ENCODE peak calls at places on chromosomes 7 and 10, in ten cellular contexts. One of them, this sample, is unnamed.
A peak's percentile ranks its signal among the peaks of the same experiment; 100 is the strongest.

GRCh38 chr10:116974442-116975005 is 30.5 kb downstream of the SHTN1 start:
- DNase-seq in activated CD8-positive, alpha-beta memory T cell treated with anti-CD3 and anti-CD28 coated beads, Interleukin-2, amount 50 U/mL, for 48 hours: no peak
- DNase-seq in COR-L47: peak; percentile 2
- DNase-seq in SK-MEL-5: peak; percentile 92
- DNase-seq in pancreas: no peak
- DNase-seq in amygdala: no peak
- DNase-seq in islet precursor cell: no peak
- DNase-seq in effector memory CD8-positive, alpha-beta T cell: no peak
- DNase-seq in memory B cell: no peak
- DNase-seq in NCI-H1105 treated with DMSO at 0.1 percent for 48 hours: peak; percentile 38
- DNase-seq in this sample: peak; percentile 90

GRCh38 chr10:76251773-76252617 is 820.6 kb downstream of the LRMDA start:
- DNase-seq in activated CD8-positive, alpha-beta memory T cell treated with anti-CD3 and anti-CD28 coated beads, Interleukin-2, amount 50 U/mL, for 48 hours: no peak
- DNase-seq in COR-L47: no peak
- DNase-seq in SK-MEL-5: no peak
- DNase-seq in pancreas: peak; percentile 58
- DNase-seq in amygdala: no peak
- DNase-seq in islet precursor cell: no peak
- DNase-seq in effector memory CD8-positive, alpha-beta T cell: no peak
- DNase-seq in memory B cell: no peak
- DNase-seq in NCI-H1105 treated with DMSO at 0.1 percent for 48 hours: no peak
- DNase-seq in this sample: peak; percentile 16

GRCh38 chr7:33191326-33191725 is 62.0 kb downstream of the BBS9 start:
- DNase-seq in activated CD8-positive, alpha-beta memory T cell treated with anti-CD3 and anti-CD28 coated beads, Interleukin-2, amount 50 U/mL, for 48 hours: no peak
- DNase-seq in COR-L47: peak; percentile 4
- DNase-seq in SK-MEL-5: no peak
- DNase-seq in pancreas: no peak
- DNase-seq in amygdala: no peak
- DNase-seq in islet precursor cell: no peak
- DNase-seq in effector memory CD8-positive, alpha-beta T cell: peak; percentile 2
- DNase-seq in memory B cell: no peak
- DNase-seq in NCI-H1105 treated with DMSO at 0.1 percent for 48 hours: no peak
- DNase-seq in this sample: no peak

GRCh38 chr10:80460399-80461207 is 6.5 kb downstream of the TSPAN14 start:
- DNase-seq in activated CD8-positive, alpha-beta memory T cell treated with anti-CD3 and anti-CD28 coated beads, Interleukin-2, amount 50 U/mL, for 48 hours: no peak
- DNase-seq in COR-L47: no peak
- DNase-seq in SK-MEL-5: peak; percentile 24
- DNase-seq in pancreas: peak; percentile 93
- DNase-seq in amygdala: no peak
- DNase-seq in islet precursor cell: peak; percentile 98
- DNase-seq in effector memory CD8-positive, alpha-beta T cell: no peak
- DNase-seq in memory B cell: no peak
- DNase-seq in NCI-H1105 treated with DMSO at 0.1 percent for 48 hours: peak; percentile 77
- DNase-seq in this sample: no peak

GRCh38 chr10:14173706-14174594 is 156.8 kb downstream of the FRMD4A start:
- DNase-seq in activated CD8-positive, alpha-beta memory T cell treated with anti-CD3 and anti-CD28 coated beads, Interleukin-2, amount 50 U/mL, for 48 hours: no peak
- DNase-seq in COR-L47: peak; percentile 49
- DNase-seq in SK-MEL-5: no peak
- DNase-seq in pancreas: no peak
- DNase-seq in amygdala: no peak
- DNase-seq in islet precursor cell: peak; percentile 66
- DNase-seq in effector memory CD8-positive, alpha-beta T cell: no peak
- DNase-seq in memory B cell: no peak
- DNase-seq in NCI-H1105 treated with DMSO at 0.1 percent for 48 hours: peak; percentile 60
- DNase-seq in this sample: no peak

GRCh38 chr7:130366561-130366960 is 13.7 kb upstream of the CPA1 start:
- DNase-seq in activated CD8-positive, alpha-beta memory T cell treated with anti-CD3 and anti-CD28 coated beads, Interleukin-2, amount 50 U/mL, for 48 hours: no peak
- DNase-seq in COR-L47: no peak
- DNase-seq in SK-MEL-5: no peak
- DNase-seq in pancreas: no peak
- DNase-seq in amygdala: no peak
- DNase-seq in islet precursor cell: no peak
- DNase-seq in effector memory CD8-positive, alpha-beta T cell: no peak
- DNase-seq in memory B cell: no peak
- DNase-seq in NCI-H1105 treated with DMSO at 0.1 percent for 48 hours: no peak
- DNase-seq in this sample: no peak

GRCh38 chr7:50303894-50304157 is 690 bp upstream of the IKZF1 start:
- DNase-seq in activated CD8-positive, alpha-beta memory T cell treated with anti-CD3 and anti-CD28 coated beads, Interleukin-2, amount 50 U/mL, for 48 hours: no peak
- DNase-seq in COR-L47: no peak
- DNase-seq in SK-MEL-5: no peak
- DNase-seq in pancreas: no peak
- DNase-seq in amygdala: no peak
- DNase-seq in islet precursor cell: no peak
- DNase-seq in effector memory CD8-positive, alpha-beta T cell: no peak
- DNase-seq in memory B cell: no peak
- DNase-seq in NCI-H1105 treated with DMSO at 0.1 percent for 48 hours: no peak
- DNase-seq in this sample: no peak

GRCh38 chr10:94074462-94074861 is 80.7 kb downstream of the PLCE1 start:
- DNase-seq in activated CD8-positive, alpha-beta memory T cell treated with anti-CD3 and anti-CD28 coated beads, Interleukin-2, amount 50 U/mL, for 48 hours: no peak
- DNase-seq in COR-L47: no peak
- DNase-seq in SK-MEL-5: no peak
- DNase-seq in pancreas: no peak
- DNase-seq in amygdala: no peak
- DNase-seq in islet precursor cell: no peak
- DNase-seq in effector memory CD8-positive, alpha-beta T cell: no peak
- DNase-seq in memory B cell: no peak
- DNase-seq in NCI-H1105 treated with DMSO at 0.1 percent for 48 hours: no peak
- DNase-seq in this sample: no peak

GRCh38 chr7:76074972-76075370 is 27.1 kb downstream of the MDH2 start:
- DNase-seq in activated CD8-positive, alpha-beta memory T cell treated with anti-CD3 and anti-CD28 coated beads, Interleukin-2, amount 50 U/mL, for 48 hours: no peak
- DNase-seq in COR-L47: no peak
- DNase-seq in SK-MEL-5: no peak
- DNase-seq in pancreas: no peak
- DNase-seq in amygdala: no peak
- DNase-seq in islet precursor cell: no peak
- DNase-seq in effector memory CD8-positive, alpha-beta T cell: no peak
- DNase-seq in memory B cell: no peak
- DNase-seq in NCI-H1105 treated with DMSO at 0.1 percent for 48 hours: no peak
- DNase-seq in this sample: no peak

GRCh38 chr7:28818996-28819395 is 139.1 kb downstream of the TRIL start:
- DNase-seq in activated CD8-positive, alpha-beta memory T cell treated with anti-CD3 and anti-CD28 coated beads, Interleukin-2, amount 50 U/mL, for 48 hours: no peak
- DNase-seq in COR-L47: no peak
- DNase-seq in SK-MEL-5: no peak
- DNase-seq in pancreas: no peak
- DNase-seq in amygdala: no peak
- DNase-seq in islet precursor cell: no peak
- DNase-seq in effector memory CD8-positive, alpha-beta T cell: no peak
- DNase-seq in memory B cell: no peak
- DNase-seq in NCI-H1105 treated with DMSO at 0.1 percent for 48 hours: no peak
- DNase-seq in this sample: no peak

GRCh38 chr7:18119985-18120384 is 92.3 kb upstream of the PRPS1L1 start:
- DNase-seq in activated CD8-positive, alpha-beta memory T cell treated with anti-CD3 and anti-CD28 coated beads, Interleukin-2, amount 50 U/mL, for 48 hours: no peak
- DNase-seq in COR-L47: peak; percentile 62
- DNase-seq in SK-MEL-5: peak; percentile 86
- DNase-seq in pancreas: no peak
- DNase-seq in amygdala: no peak
- DNase-seq in islet precursor cell: no peak
- DNase-seq in effector memory CD8-positive, alpha-beta T cell: no peak
- DNase-seq in memory B cell: no peak
- DNase-seq in NCI-H1105 treated with DMSO at 0.1 percent for 48 hours: no peak
- DNase-seq in this sample: peak; percentile 19

GRCh38 chr7:44309271-44310091 is 15.9 kb downstream of the CAMK2B start:
- DNase-seq in activated CD8-positive, alpha-beta memory T cell treated with anti-CD3 and anti-CD28 coated beads, Interleukin-2, amount 50 U/mL, for 48 hours: peak; percentile 77
- DNase-seq in COR-L47: no peak
- DNase-seq in SK-MEL-5: no peak
- DNase-seq in pancreas: peak; percentile 47
- DNase-seq in amygdala: no peak
- DNase-seq in islet precursor cell: peak; percentile 82
- DNase-seq in effector memory CD8-positive, alpha-beta T cell: no peak
- DNase-seq in memory B cell: peak; percentile 46
- DNase-seq in NCI-H1105 treated with DMSO at 0.1 percent for 48 hours: peak; percentile 31
- DNase-seq in this sample: no peak

GRCh38 chr7:137684316-137684715 is 162.5 kb downstream of the DGKI start:
- DNase-seq in activated CD8-positive, alpha-beta memory T cell treated with anti-CD3 and anti-CD28 coated beads, Interleukin-2, amount 50 U/mL, for 48 hours: no peak
- DNase-seq in COR-L47: no peak
- DNase-seq in SK-MEL-5: no peak
- DNase-seq in pancreas: no peak
- DNase-seq in amygdala: no peak
- DNase-seq in islet precursor cell: no peak
- DNase-seq in effector memory CD8-positive, alpha-beta T cell: no peak
- DNase-seq in memory B cell: no peak
- DNase-seq in NCI-H1105 treated with DMSO at 0.1 percent for 48 hours: no peak
- DNase-seq in this sample: no peak

GRCh38 chr7:149414745-149415390 is 46.0 kb downstream of the ZNF777 start:
- DNase-seq in activated CD8-positive, alpha-beta memory T cell treated with anti-CD3 and anti-CD28 coated beads, Interleukin-2, amount 50 U/mL, for 48 hours: peak; percentile 90
- DNase-seq in COR-L47: no peak
- DNase-seq in SK-MEL-5: no peak
- DNase-seq in pancreas: no peak
- DNase-seq in amygdala: no peak
- DNase-seq in islet precursor cell: peak; percentile 93
- DNase-seq in effector memory CD8-positive, alpha-beta T cell: peak; percentile 47
- DNase-seq in memory B cell: no peak
- DNase-seq in NCI-H1105 treated with DMSO at 0.1 percent for 48 hours: no peak
- DNase-seq in this sample: peak; percentile 61

GRCh38 chr7:94348142-94348541 is 46.6 kb upstream of the COL1A2 start:
- DNase-seq in activated CD8-positive, alpha-beta memory T cell treated with anti-CD3 and anti-CD28 coated beads, Interleukin-2, amount 50 U/mL, for 48 hours: no peak
- DNase-seq in COR-L47: no peak
- DNase-seq in SK-MEL-5: no peak
- DNase-seq in pancreas: no peak
- DNase-seq in amygdala: no peak
- DNase-seq in islet precursor cell: no peak
- DNase-seq in effector memory CD8-positive, alpha-beta T cell: no peak
- DNase-seq in memory B cell: no peak
- DNase-seq in NCI-H1105 treated with DMSO at 0.1 percent for 48 hours: no peak
- DNase-seq in this sample: no peak

GRCh38 chr7:16587785-16588184 is 57.8 kb downstream of the ANKMY2 start:
- DNase-seq in activated CD8-positive, alpha-beta memory T cell treated with anti-CD3 and anti-CD28 coated beads, Interleukin-2, amount 50 U/mL, for 48 hours: no peak
- DNase-seq in COR-L47: no peak
- DNase-seq in SK-MEL-5: no peak
- DNase-seq in pancreas: peak; percentile 49
- DNase-seq in amygdala: no peak
- DNase-seq in islet precursor cell: no peak
- DNase-seq in effector memory CD8-positive, alpha-beta T cell: no peak
- DNase-seq in memory B cell: no peak
- DNase-seq in NCI-H1105 treated with DMSO at 0.1 percent for 48 hours: peak; percentile 94
- DNase-seq in this sample: no peak

GRCh38 chr7:128191136-128191844 is 49.8 kb upstream of the LEP start:
- DNase-seq in activated CD8-positive, alpha-beta memory T cell treated with anti-CD3 and anti-CD28 coated beads, Interleukin-2, amount 50 U/mL, for 48 hours: peak; percentile 25
- DNase-seq in COR-L47: no peak
- DNase-seq in SK-MEL-5: no peak
- DNase-seq in pancreas: no peak
- DNase-seq in amygdala: no peak
- DNase-seq in islet precursor cell: peak; percentile 12
- DNase-seq in effector memory CD8-positive, alpha-beta T cell: no peak
- DNase-seq in memory B cell: no peak
- DNase-seq in NCI-H1105 treated with DMSO at 0.1 percent for 48 hours: no peak
- DNase-seq in this sample: no peak

GRCh38 chr7:909358-910329 is 33.3 kb downstream of the GET4 start:
- DNase-seq in activated CD8-positive, alpha-beta memory T cell treated with anti-CD3 and anti-CD28 coated beads, Interleukin-2, amount 50 U/mL, for 48 hours: no peak
- DNase-seq in COR-L47: no peak
- DNase-seq in SK-MEL-5: no peak
- DNase-seq in pancreas: no peak
- DNase-seq in amygdala: no peak
- DNase-seq in islet precursor cell: no peak
- DNase-seq in effector memory CD8-positive, alpha-beta T cell: no peak
- DNase-seq in memory B cell: peak; percentile 58
- DNase-seq in NCI-H1105 treated with DMSO at 0.1 percent for 48 hours: no peak
- DNase-seq in this sample: no peak

GRCh38 chr10:58579011-58579655 is 66.5 kb downstream of the BICC1 start:
- DNase-seq in activated CD8-positive, alpha-beta memory T cell treated with anti-CD3 and anti-CD28 coated beads, Interleukin-2, amount 50 U/mL, for 48 hours: no peak
- DNase-seq in COR-L47: no peak
- DNase-seq in SK-MEL-5: no peak
- DNase-seq in pancreas: no peak
- DNase-seq in amygdala: no peak
- DNase-seq in islet precursor cell: no peak
- DNase-seq in effector memory CD8-positive, alpha-beta T cell: no peak
- DNase-seq in memory B cell: no peak
- DNase-seq in NCI-H1105 treated with DMSO at 0.1 percent for 48 hours: no peak
- DNase-seq in this sample: no peak

GRCh38 chr10:122636953-122637352 is 62.7 kb downstream of the C10orf120 start:
- DNase-seq in activated CD8-positive, alpha-beta memory T cell treated with anti-CD3 and anti-CD28 coated beads, Interleukin-2, amount 50 U/mL, for 48 hours: no peak
- DNase-seq in COR-L47: no peak
- DNase-seq in SK-MEL-5: no peak
- DNase-seq in pancreas: peak; percentile 81
- DNase-seq in amygdala: no peak
- DNase-seq in islet precursor cell: no peak
- DNase-seq in effector memory CD8-positive, alpha-beta T cell: no peak
- DNase-seq in memory B cell: no peak
- DNase-seq in NCI-H1105 treated with DMSO at 0.1 percent for 48 hours: no peak
- DNase-seq in this sample: no peak

GRCh38 chr7:82530361-82530760 is 86.8 kb upstream of the CACNA2D1 start:
- DNase-seq in activated CD8-positive, alpha-beta memory T cell treated with anti-CD3 and anti-CD28 coated beads, Interleukin-2, amount 50 U/mL, for 48 hours: no peak
- DNase-seq in COR-L47: no peak
- DNase-seq in SK-MEL-5: no peak
- DNase-seq in pancreas: no peak
- DNase-seq in amygdala: no peak
- DNase-seq in islet precursor cell: peak; percentile 60
- DNase-seq in effector memory CD8-positive, alpha-beta T cell: no peak
- DNase-seq in memory B cell: no peak
- DNase-seq in NCI-H1105 treated with DMSO at 0.1 percent for 48 hours: no peak
- DNase-seq in this sample: no peak